ENCODE peak calls at places on chromosomes 4 and X, in nine cellular contexts. One of them, this sample, is unnamed.

GRCh38 chr4:94640151-94640550 is 117.6 kb upstream of the BMPR1B start:
- DNase-seq in psoas muscle: no peak
- DNase-seq in heart right ventricle: no peak
- DNase-seq in right atrium auricular region: no peak
- DNase-seq in SK-N-SH: no peak
- DNase-seq in AG10803: no peak
- DNase-seq in mesenchymal stem cell: no peak
- DNase-seq in cardiac muscle cell: no peak
- DNase-seq in tibial nerve: no peak
- DNase-seq in this sample: no peak

GRCh38 chr4:128159967-128160366 is 98.9 kb downstream of the LARP1B start:
- DNase-seq in psoas muscle: no peak
- DNase-seq in heart right ventricle: no peak
- DNase-seq in right atrium auricular region: no peak
- DNase-seq in SK-N-SH: no peak
- DNase-seq in AG10803: peak
- DNase-seq in mesenchymal stem cell: peak
- DNase-seq in cardiac muscle cell: peak
- DNase-seq in tibial nerve: no peak
- DNase-seq in this sample: no peak

GRCh38 chr4:74038161-74039064 is at the start of gene CXCL3:
- DNase-seq in psoas muscle: peak
- DNase-seq in heart right ventricle: peak
- DNase-seq in right atrium auricular region: peak
- DNase-seq in SK-N-SH: peak
- DNase-seq in AG10803: peak
- DNase-seq in mesenchymal stem cell: peak
- DNase-seq in cardiac muscle cell: peak
- DNase-seq in tibial nerve: peak
- DNase-seq in this sample: peak

GRCh38 chr4:106369456-106370060 is 980 bp upstream of the GIMD1 start:
- DNase-seq in psoas muscle: no peak
- DNase-seq in heart right ventricle: peak
- DNase-seq in right atrium auricular region: no peak
- DNase-seq in SK-N-SH: peak
- DNase-seq in AG10803: peak
- DNase-seq in mesenchymal stem cell: peak
- DNase-seq in cardiac muscle cell: peak
- DNase-seq in tibial nerve: peak
- DNase-seq in this sample: peak

GRCh38 chrX:46607916-46608315 is 34.4 kb downstream of the CHST7 start:
- DNase-seq in psoas muscle: no peak
- DNase-seq in heart right ventricle: no peak
- DNase-seq in right atrium auricular region: no peak
- DNase-seq in SK-N-SH: no peak
- DNase-seq in AG10803: no peak
- DNase-seq in mesenchymal stem cell: no peak
- DNase-seq in cardiac muscle cell: no peak
- DNase-seq in tibial nerve: no peak
- DNase-seq in this sample: no peak

GRCh38 chr4:20428410-20429160 is 176.9 kb downstream of the SLIT2 start:
- DNase-seq in psoas muscle: no peak
- DNase-seq in heart right ventricle: no peak
- DNase-seq in right atrium auricular region: no peak
- DNase-seq in SK-N-SH: no peak
- DNase-seq in AG10803: no peak
- DNase-seq in mesenchymal stem cell: no peak
- DNase-seq in cardiac muscle cell: peak
- DNase-seq in tibial nerve: no peak
- DNase-seq in this sample: peak

GRCh38 chr4:107825072-107825789 is 499 bp downstream of the SGMS2 start:
- DNase-seq in psoas muscle: no peak
- DNase-seq in heart right ventricle: peak
- DNase-seq in right atrium auricular region: no peak
- DNase-seq in SK-N-SH: peak
- DNase-seq in AG10803: peak
- DNase-seq in mesenchymal stem cell: peak
- DNase-seq in cardiac muscle cell: peak
- DNase-seq in tibial nerve: peak
- DNase-seq in this sample: peak

GRCh38 chr4:16860506-16860905 is 37.9 kb downstream of the LDB2 start:
- DNase-seq in psoas muscle: no peak
- DNase-seq in heart right ventricle: no peak
- DNase-seq in right atrium auricular region: no peak
- DNase-seq in SK-N-SH: no peak
- DNase-seq in AG10803: peak
- DNase-seq in mesenchymal stem cell: peak
- DNase-seq in cardiac muscle cell: peak
- DNase-seq in tibial nerve: no peak
- DNase-seq in this sample: no peak

GRCh38 chrX:136028383-136028984 is 43.2 kb downstream of the SLC9A6 start:
- DNase-seq in psoas muscle: no peak
- DNase-seq in heart right ventricle: peak
- DNase-seq in right atrium auricular region: no peak
- DNase-seq in SK-N-SH: peak
- DNase-seq in AG10803: peak
- DNase-seq in mesenchymal stem cell: peak
- DNase-seq in cardiac muscle cell: peak
- DNase-seq in tibial nerve: peak
- DNase-seq in this sample: no peak

GRCh38 chrX:9581771-9582396 is 117.0 kb downstream of the TBL1X start:
- DNase-seq in psoas muscle: no peak
- DNase-seq in heart right ventricle: no peak
- DNase-seq in right atrium auricular region: no peak
- DNase-seq in SK-N-SH: no peak
- DNase-seq in AG10803: no peak
- DNase-seq in mesenchymal stem cell: no peak
- DNase-seq in cardiac muscle cell: no peak
- DNase-seq in tibial nerve: no peak
- DNase-seq in this sample: no peak

GRCh38 chr4:20624783-20625364 is 75.4 kb upstream of the PACRGL start:
- DNase-seq in psoas muscle: no peak
- DNase-seq in heart right ventricle: no peak
- DNase-seq in right atrium auricular region: no peak
- DNase-seq in SK-N-SH: no peak
- DNase-seq in AG10803: peak
- DNase-seq in mesenchymal stem cell: no peak
- DNase-seq in cardiac muscle cell: peak
- DNase-seq in tibial nerve: no peak
- DNase-seq in this sample: no peak

GRCh38 chr4:159902648-159903047 is 799.8 kb downstream of the RAPGEF2 start:
- DNase-seq in psoas muscle: no peak
- DNase-seq in heart right ventricle: no peak
- DNase-seq in right atrium auricular region: no peak
- DNase-seq in SK-N-SH: peak
- DNase-seq in AG10803: no peak
- DNase-seq in mesenchymal stem cell: no peak
- DNase-seq in cardiac muscle cell: no peak
- DNase-seq in tibial nerve: no peak
- DNase-seq in this sample: no peak

GRCh38 chr4:19438228-19438627 is 813.5 kb upstream of the SLIT2 start:
- DNase-seq in psoas muscle: no peak
- DNase-seq in heart right ventricle: no peak
- DNase-seq in right atrium auricular region: no peak
- DNase-seq in SK-N-SH: no peak
- DNase-seq in AG10803: peak
- DNase-seq in mesenchymal stem cell: peak
- DNase-seq in cardiac muscle cell: no peak
- DNase-seq in tibial nerve: no peak
- DNase-seq in this sample: no peak

GRCh38 chrX:13123857-13124345 is 79.5 kb upstream of the FAM9C start:
- DNase-seq in psoas muscle: no peak
- DNase-seq in heart right ventricle: no peak
- DNase-seq in right atrium auricular region: no peak
- DNase-seq in SK-N-SH: no peak
- DNase-seq in AG10803: peak
- DNase-seq in mesenchymal stem cell: peak
- DNase-seq in cardiac muscle cell: peak
- DNase-seq in tibial nerve: no peak
- DNase-seq in this sample: no peak

GRCh38 chr4:110532901-110533589 is 57.1 kb downstream of the ENPEP start:
- DNase-seq in psoas muscle: no peak
- DNase-seq in heart right ventricle: no peak
- DNase-seq in right atrium auricular region: no peak
- DNase-seq in SK-N-SH: no peak
- DNase-seq in AG10803: peak
- DNase-seq in mesenchymal stem cell: peak
- DNase-seq in cardiac muscle cell: no peak
- DNase-seq in tibial nerve: no peak
- DNase-seq in this sample: no peak

DNA sequence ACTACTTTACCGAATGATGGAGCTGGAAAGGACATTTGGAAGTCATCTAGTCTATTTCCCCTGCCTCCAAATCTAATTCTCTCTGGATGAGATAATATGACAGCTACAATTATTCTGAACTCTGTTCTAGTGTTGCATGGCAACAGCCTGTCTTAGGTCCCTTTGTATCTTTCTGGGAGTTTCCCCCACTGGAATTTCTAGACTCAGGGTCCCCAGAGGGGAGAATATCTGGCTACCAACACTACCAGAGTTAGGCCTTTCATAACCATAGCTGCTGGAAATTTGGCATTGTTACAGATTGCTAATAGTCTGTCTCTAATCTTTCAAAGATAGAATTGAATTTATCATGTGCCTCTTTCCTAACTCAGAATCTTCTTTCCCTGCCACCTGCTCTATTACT is 4.5 kb downstream of the MSN start:
- DNase-seq in psoas muscle: no peak
- DNase-seq in heart right ventricle: no peak
- DNase-seq in right atrium auricular region: no peak
- DNase-seq in SK-N-SH: no peak
- DNase-seq in AG10803: no peak
- DNase-seq in mesenchymal stem cell: peak
- DNase-seq in cardiac muscle cell: peak
- DNase-seq in tibial nerve: no peak
- DNase-seq in this sample: no peak
- H3K4me3 ChIP-seq in psoas muscle: peak
- H3K4me3 ChIP-seq in heart right ventricle: peak
- H3K4me3 ChIP-seq in right atrium auricular region: no peak
- H3K4me3 ChIP-seq in SK-N-SH: no peak
- H3K4me3 ChIP-seq in AG10803: no peak
- H3K4me3 ChIP-seq in mesenchymal stem cell: no peak
- H3K4me3 ChIP-seq in cardiac muscle cell: no peak
- H3K4me3 ChIP-seq in tibial nerve: no peak
- H3K4me3 ChIP-seq in this sample: no peak

GRCh38 chr4:186569533-186570192 is 14.3 kb upstream of the MTNR1A start:
- DNase-seq in psoas muscle: no peak
- DNase-seq in heart right ventricle: no peak
- DNase-seq in right atrium auricular region: no peak
- DNase-seq in SK-N-SH: no peak
- DNase-seq in AG10803: no peak
- DNase-seq in mesenchymal stem cell: no peak
- DNase-seq in cardiac muscle cell: no peak
- DNase-seq in tibial nerve: no peak
- DNase-seq in this sample: no peak

GRCh38 chr4:186566068-186566467 is 10.7 kb upstream of the MTNR1A start:
- DNase-seq in psoas muscle: no peak
- DNase-seq in heart right ventricle: no peak
- DNase-seq in right atrium auricular region: no peak
- DNase-seq in SK-N-SH: no peak
- DNase-seq in AG10803: no peak
- DNase-seq in mesenchymal stem cell: no peak
- DNase-seq in cardiac muscle cell: no peak
- DNase-seq in tibial nerve: no peak
- DNase-seq in this sample: no peak

GRCh38 chr4:186570193-186570996 is 15.0 kb upstream of the MTNR1A start:
- DNase-seq in psoas muscle: no peak
- DNase-seq in heart right ventricle: no peak
- DNase-seq in right atrium auricular region: no peak
- DNase-seq in SK-N-SH: no peak
- DNase-seq in AG10803: peak
- DNase-seq in mesenchymal stem cell: peak
- DNase-seq in cardiac muscle cell: peak
- DNase-seq in tibial nerve: no peak
- DNase-seq in this sample: no peak
- H3K4me3 ChIP-seq in psoas muscle: peak
- H3K4me3 ChIP-seq in heart right ventricle: peak
- H3K4me3 ChIP-seq in right atrium auricular region: no peak
- H3K4me3 ChIP-seq in SK-N-SH: peak
- H3K4me3 ChIP-seq in AG10803: peak
- H3K4me3 ChIP-seq in mesenchymal stem cell: no peak
- H3K4me3 ChIP-seq in cardiac muscle cell: no peak
- H3K4me3 ChIP-seq in tibial nerve: no peak
- H3K4me3 ChIP-seq in this sample: no peak

DNA sequence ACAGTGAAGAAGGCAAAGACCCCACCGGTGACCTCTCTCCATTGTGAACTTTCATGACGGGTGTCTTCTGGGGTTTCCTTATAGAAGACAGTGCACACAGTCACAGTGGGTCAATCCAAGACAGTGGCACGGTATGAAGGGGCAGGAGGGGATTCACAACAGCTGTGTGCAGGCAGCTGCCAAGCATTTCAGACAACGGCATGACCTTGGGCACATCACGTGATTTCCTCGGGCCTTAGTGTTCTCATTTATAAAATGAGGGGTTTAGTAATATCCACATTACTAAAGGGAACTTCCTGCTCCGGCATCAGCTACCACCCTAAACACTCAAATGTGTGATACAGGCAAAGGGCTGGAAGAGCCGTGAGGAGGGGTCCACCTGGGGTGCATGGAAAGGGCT is 42.9 kb downstream of the RBM47 start:
- DNase-seq in psoas muscle: no peak
- DNase-seq in heart right ventricle: no peak
- DNase-seq in right atrium auricular region: peak
- DNase-seq in SK-N-SH: no peak
- DNase-seq in AG10803: no peak
- DNase-seq in mesenchymal stem cell: no peak
- DNase-seq in cardiac muscle cell: no peak
- DNase-seq in tibial nerve: peak
- DNase-seq in this sample: no peak
- H3K4me3 ChIP-seq in psoas muscle: no peak
- H3K4me3 ChIP-seq in heart right ventricle: no peak
- H3K4me3 ChIP-seq in right atrium auricular region: no peak
- H3K4me3 ChIP-seq in SK-N-SH: no peak
- H3K4me3 ChIP-seq in AG10803: no peak
- H3K4me3 ChIP-seq in mesenchymal stem cell: no peak
- H3K4me3 ChIP-seq in cardiac muscle cell: no peak
- H3K4me3 ChIP-seq in tibial nerve: no peak
- H3K4me3 ChIP-seq in this sample: no peak

DNA sequence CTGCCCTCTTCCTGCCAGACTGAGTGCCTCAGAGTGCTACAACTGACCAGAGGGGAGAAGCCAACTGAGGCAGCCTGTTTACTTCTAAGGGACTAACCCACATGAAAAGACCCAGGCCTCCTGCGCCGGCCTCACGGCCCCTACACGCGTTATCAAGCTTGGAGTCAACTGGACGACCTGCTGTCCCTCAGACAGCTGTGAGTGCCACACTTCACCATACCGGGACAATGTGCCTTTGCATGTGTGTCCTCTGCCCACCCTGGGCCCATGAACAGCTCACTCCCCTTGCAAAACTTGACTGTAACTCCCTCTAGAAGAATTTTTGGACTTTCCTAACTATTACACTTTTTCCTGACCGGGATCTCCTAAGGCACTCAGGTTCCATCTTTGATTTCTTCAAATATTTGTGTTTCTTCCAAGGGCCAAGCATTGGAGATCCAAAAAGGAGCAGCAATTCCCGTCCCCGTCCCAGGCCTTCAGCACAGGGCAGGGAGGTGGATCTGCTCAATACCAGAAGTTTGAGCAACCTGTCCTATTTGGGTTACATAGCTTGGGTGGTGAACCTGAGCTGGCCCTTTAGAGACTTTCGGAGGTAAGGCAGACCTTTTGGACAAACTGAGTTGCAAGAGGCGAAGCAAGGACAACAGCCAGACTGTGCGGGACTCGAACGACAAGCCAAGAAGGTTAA is 1.7 kb downstream of the NOP14 start:
- DNase-seq in psoas muscle: no peak
- DNase-seq in heart right ventricle: no peak
- DNase-seq in right atrium auricular region: no peak
- DNase-seq in SK-N-SH: peak
- DNase-seq in AG10803: no peak
- DNase-seq in mesenchymal stem cell: peak
- DNase-seq in cardiac muscle cell: no peak
- DNase-seq in tibial nerve: no peak
- DNase-seq in this sample: no peak
- H3K4me3 ChIP-seq in psoas muscle: peak
- H3K4me3 ChIP-seq in heart right ventricle: peak
- H3K4me3 ChIP-seq in right atrium auricular region: no peak
- H3K4me3 ChIP-seq in SK-N-SH: peak
- H3K4me3 ChIP-seq in AG10803: peak
- H3K4me3 ChIP-seq in mesenchymal stem cell: no peak
- H3K4me3 ChIP-seq in cardiac muscle cell: no peak
- H3K4me3 ChIP-seq in tibial nerve: no peak
- H3K4me3 ChIP-seq in this sample: peak